ENCODE peak calls at places on chromosomes 3 and 15, in eight cellular contexts. One of them, this sample, is unnamed. For H3K27me3 and H3K4me1, the result is how much of the 10 kb centered on the place peaks cover.

GRCh38 chr15:61459785-61460707 is 230.9 kb upstream of the RORA start:
- DNase-seq in transverse colon: no peak
- DNase-seq in ascending aorta: no peak
- DNase-seq in RWPE2: no peak
- DNase-seq in MM.1S: no peak
- DNase-seq in upper lobe of right lung: no peak
- DNase-seq in uterus: no peak
- DNase-seq in lower lobe of right lung: no peak
- DNase-seq in this sample: no peak

GRCh38 chr15:72864681-72865080 is 81.1 kb upstream of the ADPGK start:
- DNase-seq in transverse colon: no peak
- DNase-seq in ascending aorta: no peak
- DNase-seq in RWPE2: no peak
- DNase-seq in MM.1S: no peak
- DNase-seq in upper lobe of right lung: no peak
- DNase-seq in uterus: no peak
- DNase-seq in lower lobe of right lung: no peak
- DNase-seq in this sample: no peak

GRCh38 chr3:110815008-110815583 is 256.5 kb upstream of the NECTIN3 start:
- DNase-seq in transverse colon: no peak
- DNase-seq in ascending aorta: no peak
- DNase-seq in RWPE2: no peak
- DNase-seq in MM.1S: no peak
- DNase-seq in upper lobe of right lung: no peak
- DNase-seq in uterus: no peak
- DNase-seq in lower lobe of right lung: no peak
- DNase-seq in this sample: peak

GRCh38 chr15:66472176-66472999 is 25.2 kb downstream of the SNAPC5 start:
- DNase-seq in transverse colon: peak
- DNase-seq in ascending aorta: peak
- DNase-seq in RWPE2: peak
- DNase-seq in MM.1S: peak
- DNase-seq in upper lobe of right lung: no peak
- DNase-seq in uterus: no peak
- DNase-seq in lower lobe of right lung: no peak
- DNase-seq in this sample: no peak

GRCh38 chr3:57627976-57628375 is 30.8 kb upstream of the ARF4 start:
- DNase-seq in transverse colon: no peak
- DNase-seq in ascending aorta: no peak
- DNase-seq in RWPE2: no peak
- DNase-seq in MM.1S: no peak
- DNase-seq in upper lobe of right lung: no peak
- DNase-seq in uterus: no peak
- DNase-seq in lower lobe of right lung: no peak
- DNase-seq in this sample: no peak

GRCh38 chr3:73192036-73192738 is 130.7 kb downstream of the EBLN2 start:
- DNase-seq in transverse colon: no peak
- DNase-seq in ascending aorta: no peak
- DNase-seq in RWPE2: no peak
- DNase-seq in MM.1S: no peak
- DNase-seq in upper lobe of right lung: no peak
- DNase-seq in uterus: no peak
- DNase-seq in lower lobe of right lung: no peak
- DNase-seq in this sample: no peak

GRCh38 chr3:48692551-48692950 is 6.8 kb upstream of the NCKIPSD start:
- DNase-seq in transverse colon: no peak
- DNase-seq in ascending aorta: no peak
- DNase-seq in RWPE2: no peak
- DNase-seq in MM.1S: no peak
- DNase-seq in upper lobe of right lung: peak
- DNase-seq in uterus: no peak
- DNase-seq in lower lobe of right lung: no peak
- DNase-seq in this sample: no peak

GRCh38 chr3:170419301-170420087 is 826 bp downstream of the CLDN11 start:
- DNase-seq in transverse colon: no peak
- DNase-seq in ascending aorta: no peak
- DNase-seq in RWPE2: no peak
- DNase-seq in MM.1S: no peak
- DNase-seq in upper lobe of right lung: no peak
- DNase-seq in uterus: peak
- DNase-seq in lower lobe of right lung: no peak
- DNase-seq in this sample: no peak

GRCh38 chr3:127044996-127045395 is 62.1 kb downstream of the PLXNA1 start:
- DNase-seq in transverse colon: no peak
- DNase-seq in ascending aorta: no peak
- DNase-seq in RWPE2: no peak
- DNase-seq in MM.1S: peak
- DNase-seq in upper lobe of right lung: peak
- DNase-seq in uterus: no peak
- DNase-seq in lower lobe of right lung: peak
- DNase-seq in this sample: peak

GRCh38 chr15:31200735-31201151 is 99.2 kb upstream of the TRPM1 start:
- DNase-seq in transverse colon: peak
- DNase-seq in ascending aorta: no peak
- DNase-seq in RWPE2: no peak
- DNase-seq in MM.1S: peak
- DNase-seq in upper lobe of right lung: peak
- DNase-seq in uterus: peak
- DNase-seq in lower lobe of right lung: peak
- DNase-seq in this sample: peak

GRCh38 chr3:89270201-89270600 is 162.8 kb downstream of the EPHA3 start:
- DNase-seq in transverse colon: no peak
- DNase-seq in ascending aorta: no peak
- DNase-seq in RWPE2: no peak
- DNase-seq in MM.1S: no peak
- DNase-seq in upper lobe of right lung: no peak
- DNase-seq in uterus: no peak
- DNase-seq in lower lobe of right lung: no peak
- DNase-seq in this sample: no peak

GRCh38 chr3:197309528-197310361 is 11.3 kb upstream of the DLG1 start:
- DNase-seq in transverse colon: no peak
- DNase-seq in ascending aorta: no peak
- DNase-seq in RWPE2: no peak
- DNase-seq in MM.1S: peak
- DNase-seq in upper lobe of right lung: no peak
- DNase-seq in uterus: no peak
- DNase-seq in lower lobe of right lung: no peak
- DNase-seq in this sample: no peak

GRCh38 chr3:159775372-159775961 is 213.2 kb upstream of the IL12A start:
- DNase-seq in transverse colon: peak
- DNase-seq in ascending aorta: peak
- DNase-seq in RWPE2: no peak
- DNase-seq in MM.1S: no peak
- DNase-seq in upper lobe of right lung: no peak
- DNase-seq in uterus: peak
- DNase-seq in lower lobe of right lung: no peak
- DNase-seq in this sample: no peak

GRCh38 chr3:76685858-76686257 is 354.0 kb upstream of the ROBO2 start:
- DNase-seq in transverse colon: no peak
- DNase-seq in ascending aorta: no peak
- DNase-seq in RWPE2: no peak
- DNase-seq in MM.1S: no peak
- DNase-seq in upper lobe of right lung: no peak
- DNase-seq in uterus: no peak
- DNase-seq in lower lobe of right lung: no peak
- DNase-seq in this sample: peak
- H3K27ac ChIP-seq in transverse colon: no peak
- H3K27ac ChIP-seq in ascending aorta: no peak
- H3K27ac ChIP-seq in RWPE2: no peak
- H3K27ac ChIP-seq in MM.1S: no peak
- H3K27ac ChIP-seq in upper lobe of right lung: no peak
- H3K27ac ChIP-seq in uterus: no peak
- H3K27ac ChIP-seq in lower lobe of right lung: no peak
- H3K27ac ChIP-seq in this sample: no peak

GRCh38 chr3:50472958-50473357 is 30.5 kb downstream of the CACNA2D2 start:
- DNase-seq in transverse colon: no peak
- DNase-seq in ascending aorta: no peak
- DNase-seq in RWPE2: no peak
- DNase-seq in MM.1S: no peak
- DNase-seq in upper lobe of right lung: no peak
- DNase-seq in uterus: no peak
- DNase-seq in lower lobe of right lung: no peak
- DNase-seq in this sample: no peak
- H3K27me3 ChIP-seq in transverse colon: under half
- H3K27me3 ChIP-seq in ascending aorta: under half
- H3K27me3 ChIP-seq in RWPE2: under half
- H3K27me3 ChIP-seq in MM.1S: half or more
- H3K27me3 ChIP-seq in upper lobe of right lung: under half
- H3K27me3 ChIP-seq in uterus: under half
- H3K27me3 ChIP-seq in lower lobe of right lung: under half
- H3K27me3 ChIP-seq in this sample: under half

DNA sequence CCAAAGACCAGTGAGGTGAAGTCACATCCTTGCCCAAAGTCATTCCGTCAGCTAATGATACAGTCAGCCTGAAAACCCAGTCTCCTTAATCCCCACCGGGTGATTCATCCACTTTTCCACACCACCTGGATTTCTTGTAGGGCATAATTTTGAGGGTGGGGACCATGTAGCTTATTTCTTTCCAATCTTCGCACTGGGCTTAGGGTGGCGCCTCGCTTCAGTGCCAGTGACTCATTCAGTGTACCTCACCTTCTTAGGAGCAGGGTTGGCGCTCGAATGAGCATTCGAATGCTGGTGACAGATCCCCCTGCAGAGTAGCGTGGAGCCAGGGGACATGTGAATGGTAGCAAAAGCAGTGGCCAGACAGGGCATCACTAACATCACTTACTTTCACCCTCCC is 24.0 kb downstream of the BMF start:
- DNase-seq in transverse colon: no peak
- DNase-seq in ascending aorta: no peak
- DNase-seq in RWPE2: no peak
- DNase-seq in MM.1S: no peak
- DNase-seq in upper lobe of right lung: peak
- DNase-seq in uterus: no peak
- DNase-seq in lower lobe of right lung: no peak
- DNase-seq in this sample: no peak
- H3K4me1 ChIP-seq in transverse colon: under half
- H3K4me1 ChIP-seq in ascending aorta: under half
- H3K4me1 ChIP-seq in RWPE2: under half
- H3K4me1 ChIP-seq in MM.1S: under half
- H3K4me1 ChIP-seq in upper lobe of right lung: under half
- H3K4me1 ChIP-seq in uterus: under half
- H3K4me1 ChIP-seq in lower lobe of right lung: under half
- H3K4me1 ChIP-seq in this sample: under half

GRCh38 chr15:45795487-45796069 is 160.7 kb downstream of the SQOR start:
- DNase-seq in transverse colon: peak
- DNase-seq in ascending aorta: no peak
- DNase-seq in RWPE2: no peak
- DNase-seq in MM.1S: peak
- DNase-seq in upper lobe of right lung: no peak
- DNase-seq in uterus: no peak
- DNase-seq in lower lobe of right lung: no peak
- DNase-seq in this sample: peak
- H3K27ac ChIP-seq in transverse colon: no peak
- H3K27ac ChIP-seq in ascending aorta: no peak
- H3K27ac ChIP-seq in RWPE2: no peak
- H3K27ac ChIP-seq in MM.1S: no peak
- H3K27ac ChIP-seq in upper lobe of right lung: no peak
- H3K27ac ChIP-seq in uterus: no peak
- H3K27ac ChIP-seq in lower lobe of right lung: no peak
- H3K27ac ChIP-seq in this sample: no peak

DNA sequence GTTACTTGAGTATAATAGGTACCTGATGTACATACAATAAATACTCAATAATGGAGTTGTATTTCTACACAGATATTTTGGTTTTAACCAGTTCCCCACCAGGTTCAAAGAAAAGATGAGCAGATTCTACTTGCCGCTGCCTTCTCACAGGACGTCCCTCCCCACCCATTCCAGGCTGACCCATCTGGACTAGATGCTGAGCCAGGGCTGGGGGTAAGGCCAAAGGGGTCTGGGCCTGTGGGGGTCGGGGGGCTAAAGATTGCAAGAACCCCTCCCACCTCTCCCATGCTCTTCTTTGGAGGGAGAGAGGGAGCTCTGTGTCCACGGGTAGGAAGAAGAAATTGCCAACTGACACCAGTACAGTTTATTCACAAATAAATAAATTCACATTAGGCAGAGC is 1.5 kb downstream of the MESP1 start:
- DNase-seq in transverse colon: no peak
- DNase-seq in ascending aorta: no peak
- DNase-seq in RWPE2: no peak
- DNase-seq in MM.1S: no peak
- DNase-seq in upper lobe of right lung: no peak
- DNase-seq in uterus: no peak
- DNase-seq in lower lobe of right lung: no peak
- DNase-seq in this sample: no peak
- H3K27me3 ChIP-seq in transverse colon: under half
- H3K27me3 ChIP-seq in ascending aorta: under half
- H3K27me3 ChIP-seq in RWPE2: under half
- H3K27me3 ChIP-seq in MM.1S: under half
- H3K27me3 ChIP-seq in upper lobe of right lung: under half
- H3K27me3 ChIP-seq in uterus: under half
- H3K27me3 ChIP-seq in lower lobe of right lung: under half
- H3K27me3 ChIP-seq in this sample: under half